ENCODE peak calls at places on chromosomes 13 and 19, in eight cellular contexts. R is left lung, O is tibial nerve, Q is body of pancreas, X is WERI-Rb-1, Y is fibroblast of lung, E is H7, U is left ventricle myocardium inferior. F is an unnamed sample.

GRCh38 chr19:49874503-49875157 is 2.5 kb downstream of the AKT1S1 start:
- DNase-seq in Q (no peak), E (no peak), U (no peak), Y (no peak), R (no peak), X (no peak), O (no peak), F (peak)

GRCh38 chr19:12913871-12914690 is 5.0 kb downstream of the SYCE2 start:
- DNase-seq in O (no peak), E (no peak), Y (peak), U (no peak), Q (no peak), R (no peak), X (no peak), F (no peak)

GRCh38 chr13:45257638-45258338 is 56.9 kb upstream of the KCTD4 start:
- DNase-seq in Q (no peak), E (no peak), X (no peak), Y (peak), U (no peak), O (no peak), R (no peak), F (no peak)

GRCh38 chr13:61123533-61124269 is 291.9 kb downstream of the PCDH20 start:
- DNase-seq in R (no peak), X (peak), U (no peak), E (no peak), Y (no peak), O (no peak), Q (no peak), F (no peak)

GRCh38 chr13:62113145-62113544 is 697.5 kb upstream of the PCDH20 start:
- DNase-seq in Q (no peak), R (no peak), Y (peak), E (no peak), O (no peak), U (no peak), X (no peak), F (no peak)

GRCh38 chr13:108463365-108463764 is 166.0 kb upstream of the MYO16 start:
- DNase-seq in Y (peak), U (no peak), O (no peak), R (no peak), Q (no peak), X (no peak), E (no peak), F (no peak)

GRCh38 chr13:99041788-99042187 is 63.9 kb upstream of the DOCK9 start:
- DNase-seq in O (no peak), Q (no peak), R (no peak), E (no peak), Y (no peak), U (no peak), X (no peak), F (no peak)

GRCh38 chr19:2291185-2291751 is 9.3 kb upstream of the PEAK3 start:
- DNase-seq in Y (no peak), E (peak), U (no peak), X (peak), R (peak), O (no peak), Q (no peak), F (no peak)

GRCh38 chr13:110162053-110162452 is 144.9 kb downstream of the COL4A1 start:
- DNase-seq in Q (no peak), X (no peak), O (no peak), R (peak), U (no peak), E (no peak), Y (no peak), F (no peak)

GRCh38 chr13:52600666-52601065 is 41.6 kb upstream of the HNRNPA1L2 start:
- DNase-seq in X (no peak), O (no peak), U (no peak), Y (no peak), R (no peak), E (peak), Q (no peak), F (no peak)

GRCh38 chr13:52599853-52600603 is 42.2 kb upstream of the HNRNPA1L2 start:
- DNase-seq in O (no peak), X (peak), Q (peak), Y (peak), U (peak), R (peak), E (peak), F (peak)

GRCh38 chr13:52599037-52599852 is 43.0 kb upstream of the HNRNPA1L2 start:
- DNase-seq in X (no peak), R (no peak), E (peak), Y (peak), O (no peak), Q (no peak), U (no peak), F (no peak)

DNA sequence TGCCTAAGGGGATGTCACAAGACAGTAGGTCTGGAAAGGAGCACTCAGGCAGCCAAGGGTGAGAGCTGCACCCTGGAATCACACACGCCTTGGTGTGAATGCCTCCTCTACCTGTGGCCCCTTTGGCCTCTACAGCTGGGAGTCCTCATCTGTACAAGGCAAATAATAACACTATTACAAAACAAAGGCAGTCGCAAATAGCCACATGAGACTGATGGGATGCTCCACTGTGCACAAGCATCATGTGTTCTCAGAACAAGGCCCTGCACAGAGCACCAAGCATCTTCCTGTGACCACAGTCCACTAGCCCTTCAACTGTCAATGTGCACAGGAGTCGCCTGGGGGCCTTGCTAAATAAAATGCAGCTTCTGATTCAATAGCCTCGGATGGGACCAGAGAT is 44.6 kb upstream of the HNRNPA1L2 start:
- DNase-seq in R (no peak), Y (no peak), U (no peak), X (no peak), O (no peak), E (no peak), Q (no peak), F (no peak)
- H3K4me3 ChIP-seq in R (no peak), Y (no peak), U (no peak), X (no peak), O (no peak), E (no peak), Q (no peak), F (no peak)

GRCh38 chr19:6423499-6424189 is 967 bp downstream of the KHSRP start:
- DNase-seq in O (no peak), U (no peak), E (peak), R (peak), X (peak), Y (peak), Q (no peak), F (no peak)

GRCh38 chr19:6424190-6424938 is at the start of gene KHSRP:
- DNase-seq in Q (no peak), U (no peak), Y (no peak), O (no peak), E (peak), X (no peak), R (peak), F (peak)

GRCh38 chr19:6424939-6425731 is 524 bp upstream of the KHSRP start:
- DNase-seq in Y (peak), R (peak), Q (peak), X (peak), U (peak), O (peak), E (peak), F (peak)

GRCh38 chr19:6427131-6427530 is 2.5 kb upstream of the KHSRP start:
- DNase-seq in Y (no peak), E (no peak), O (no peak), R (no peak), X (no peak), Q (no peak), U (no peak), F (no peak)

GRCh38 chr19:6425732-6426686 is 1.4 kb upstream of the KHSRP start:
- DNase-seq in Q (no peak), U (no peak), R (no peak), E (peak), O (no peak), X (peak), Y (no peak), F (no peak)
- H3K4me3 ChIP-seq in Q (no peak), U (peak), R (peak), E (no peak), O (peak), X (peak), Y (no peak), F (peak)

GRCh38 chr13:57632276-57633140 is 964 bp downstream of the PCDH17 start:
- DNase-seq in U (no peak), E (peak), O (no peak), Q (peak), X (no peak), R (peak), Y (peak), F (no peak)
- H3K4me3 ChIP-seq in U (peak), E (peak), O (peak), Q (peak), X (peak), R (peak), Y (peak), F (peak)

DNA sequence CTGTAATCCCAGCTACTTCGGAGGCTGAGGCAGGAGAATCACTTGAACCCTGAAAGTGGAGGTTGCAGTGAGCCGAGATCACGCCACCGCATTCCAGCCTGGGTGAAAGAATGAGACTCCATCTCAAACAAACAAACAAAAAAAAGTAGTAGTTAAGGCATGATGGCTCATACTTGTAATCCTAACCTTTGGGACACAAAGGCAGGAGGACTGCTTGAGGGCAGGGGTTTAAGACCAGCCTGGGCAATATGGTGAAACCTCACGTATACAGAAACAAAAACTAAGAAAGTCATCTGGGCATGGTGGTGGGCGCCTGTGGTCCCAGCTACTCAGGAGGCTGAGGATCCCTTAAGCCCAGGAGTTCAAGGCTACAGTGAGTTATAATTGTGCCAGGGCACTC is 1.8 kb downstream of the DNMT1 start:
- DNase-seq in U (no peak), R (no peak), E (no peak), X (no peak), Y (no peak), Q (no peak), O (no peak), F (no peak)
- H3K4me3 ChIP-seq in U (no peak), R (peak), E (no peak), X (no peak), Y (peak), Q (no peak), O (no peak), F (no peak)